ENCODE peak calls at places on chromosomes 12 and 14, in six cellular contexts. Z, T, U, Q, K and E are unnamed samples.
A peak's percentile ranks its signal among the peaks of the same experiment; 100 is the strongest.

GRCh38 chr12:109715310-109716091 is 1.9 kb downstream of the FAM222A start:
- DNase-seq in Z (no peak), T (no peak), U (no peak), Q (no peak), K (no peak), E (no peak)

GRCh38 chr12:18895946-18896345 is 158.0 kb downstream of the CAPZA3 start:
- DNase-seq in Z (peak; percentile 56), T (no peak), U (peak; percentile 80), Q (no peak), K (no peak), E (no peak)

GRCh38 chr14:42163136-42163535 is 556.5 kb downstream of the LRFN5 start:
- DNase-seq in Z (no peak), T (no peak), U (no peak), Q (no peak), K (no peak), E (no peak)

GRCh38 chr12:43836455-43836989 is 641 bp downstream of the TMEM117 start:
- DNase-seq in Z (no peak), T (peak; percentile 41), U (no peak), Q (no peak), K (peak; percentile 51), E (peak; percentile 17)

GRCh38 chr14:58298477-58298879 is at the start of gene ARID4A:
- DNase-seq in Z (peak; percentile 89), T (no peak), U (no peak), Q (no peak), K (no peak), E (no peak)

GRCh38 chr12:95380997-95381786 is 92.8 kb upstream of the METAP2 start:
- DNase-seq in Z (no peak), T (peak; percentile 53), U (no peak), Q (no peak), K (peak; percentile 61), E (no peak)

GRCh38 chr14:88841741-88842140 is 17.3 kb downstream of the TTC8 start:
- DNase-seq in Z (no peak), T (peak; percentile 42), U (no peak), Q (no peak), K (no peak), E (no peak)

GRCh38 chr14:94485944-94486841 is 10.2 kb upstream of the SERPINA9 start:
- DNase-seq in Z (peak; percentile 71), T (peak; percentile 67), U (peak; percentile 93), Q (peak; percentile 75), K (peak; percentile 30), E (peak; percentile 80)

GRCh38 chr12:1799068-1799881 is 21.1 kb upstream of the LRTM2 start:
- DNase-seq in Z (peak; percentile 45), T (no peak), U (peak; percentile 27), Q (no peak), K (no peak), E (no peak)

GRCh38 chr12:127241056-127241830 is 1025.7 kb upstream of the TMEM132C start:
- DNase-seq in Z (peak; percentile 61), T (peak; percentile 49), U (no peak), Q (no peak), K (no peak), E (no peak)

GRCh38 chr14:70213721-70214282 is 25.1 kb upstream of the SLC8A3 start:
- DNase-seq in Z (no peak), T (no peak), U (no peak), Q (no peak), K (no peak), E (no peak)
- TF ChIP-seq CTCF in Z (no peak), T (no peak), U (no peak), Q (no peak), K (no peak), E (no peak)

DNA sequence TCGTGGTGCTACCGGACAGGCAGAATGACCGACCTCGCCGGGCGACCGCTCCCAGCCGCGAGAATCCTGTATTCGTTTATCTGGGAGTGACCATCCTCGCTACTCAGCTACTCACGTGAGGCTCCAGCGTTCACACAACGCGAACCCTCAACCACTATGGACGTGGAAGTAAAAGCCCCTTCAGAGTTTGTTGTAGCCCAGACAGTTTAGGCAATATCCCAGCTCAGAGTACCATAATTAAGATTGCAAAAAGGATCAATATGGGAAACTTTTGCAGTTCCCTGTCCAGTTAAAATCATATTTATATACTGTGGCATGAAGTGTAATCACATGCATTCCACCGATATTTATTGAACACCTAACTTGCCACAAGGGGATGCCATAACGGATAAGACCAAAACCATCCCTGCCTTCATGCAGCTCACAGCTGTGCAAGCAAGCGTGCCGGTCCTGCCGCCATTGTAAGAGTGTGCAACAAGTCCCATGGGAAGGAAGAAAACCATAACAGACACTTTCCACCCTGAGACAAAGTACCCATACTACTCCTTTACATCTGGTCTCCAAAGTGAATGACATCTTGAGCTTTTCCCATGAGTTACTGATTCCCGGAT is 938 bp upstream of the MAX start:
- DNase-seq in Z (no peak), T (peak; percentile 42), U (no peak), Q (no peak), K (peak; percentile 28), E (no peak)
- TF ChIP-seq CTCF in Z (no peak), T (peak; percentile 18), U (peak; percentile 35), Q (peak; percentile 26), K (no peak), E (peak; percentile 16)

GRCh38 chr12:92528097-92528496 is 174.7 kb upstream of the PLEKHG7 start:
- DNase-seq in Z (no peak), T (no peak), U (no peak), Q (no peak), K (no peak), E (no peak)

GRCh38 chr12:92530706-92531105 is 172.1 kb upstream of the PLEKHG7 start:
- DNase-seq in Z (no peak), T (no peak), U (no peak), Q (no peak), K (no peak), E (no peak)

GRCh38 chr12:92533280-92533890 is 169.4 kb upstream of the PLEKHG7 start:
- DNase-seq in Z (no peak), T (peak; percentile 56), U (no peak), Q (no peak), K (peak; percentile 45), E (no peak)

GRCh38 chr12:92528586-92528985 is 174.2 kb upstream of the PLEKHG7 start:
- DNase-seq in Z (no peak), T (no peak), U (no peak), Q (no peak), K (no peak), E (no peak)

GRCh38 chr12:92529944-92530343 is 172.8 kb upstream of the PLEKHG7 start:
- DNase-seq in Z (no peak), T (no peak), U (no peak), Q (no peak), K (no peak), E (no peak)
- TF ChIP-seq CTCF in Z (no peak), T (no peak), U (no peak), Q (no peak), K (no peak), E (no peak)

GRCh38 chr14:72402429-72402772 is 470.2 kb downstream of the RGS6 start:
- DNase-seq in Z (no peak), T (no peak), U (no peak), Q (no peak), K (no peak), E (no peak)
- TF ChIP-seq CTCF in Z (no peak), T (no peak), U (no peak), Q (no peak), K (no peak), E (no peak)

DNA sequence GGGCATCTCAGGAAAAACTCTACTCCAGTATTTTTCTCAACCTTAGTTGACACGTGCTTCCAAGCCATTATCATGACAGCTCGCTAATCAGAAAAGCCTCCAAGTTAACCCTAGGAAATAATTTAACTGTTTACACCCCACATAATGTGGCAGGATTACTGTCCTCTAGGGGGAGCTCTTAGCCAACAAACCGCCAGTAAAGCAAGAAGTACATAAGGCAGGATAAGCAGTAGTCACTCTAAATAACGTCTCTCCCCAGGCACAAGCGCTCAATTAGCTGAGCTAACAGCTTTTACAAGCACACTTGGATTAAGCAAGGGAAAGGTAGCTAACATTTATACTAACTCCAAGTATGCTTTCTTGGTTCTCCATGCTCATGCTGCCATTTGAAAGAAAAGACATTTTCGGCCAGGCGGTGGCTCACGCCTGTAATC is 22.8 kb downstream of the APOBEC1 start:
- DNase-seq in Z (no peak), T (peak; percentile 50), U (no peak), Q (no peak), K (peak; percentile 9), E (no peak)
- TF ChIP-seq CTCF in Z (peak; percentile 5), T (peak; percentile 36), U (peak; percentile 97), Q (peak; percentile 51), K (no peak), E (peak; percentile 32)

GRCh38 chr14:26729851-26730250 is 132.0 kb upstream of the NOVA1 start:
- DNase-seq in Z (no peak), T (peak; percentile 84), U (no peak), Q (no peak), K (no peak), E (no peak)

GRCh38 chr14:26735811-26736210 is 138.0 kb upstream of the NOVA1 start:
- DNase-seq in Z (no peak), T (no peak), U (no peak), Q (no peak), K (no peak), E (no peak)

GRCh38 chr14:26730929-26731618 is 133.2 kb upstream of the NOVA1 start:
- DNase-seq in Z (peak; percentile 33), T (peak; percentile 46), U (peak; percentile 63), Q (no peak), K (peak; percentile 34), E (no peak)
- TF ChIP-seq CTCF in Z (no peak), T (peak; percentile 15), U (peak; percentile 74), Q (peak; percentile 10), K (peak; percentile 44), E (no peak)

GRCh38 chr12:77615331-77615730 is 215.4 kb upstream of the NAV3 start:
- DNase-seq in Z (no peak), T (peak; percentile 25), U (peak; percentile 35), Q (no peak), K (no peak), E (no peak)
- TF ChIP-seq CTCF in Z (no peak), T (peak; percentile 8), U (peak; percentile 80), Q (peak; percentile 15), K (no peak), E (no peak)

GRCh38 chr12:30329281-30329680 is 366.4 kb downstream of the IPO8 start:
- DNase-seq in Z (no peak), T (peak; percentile 1), U (no peak), Q (no peak), K (peak; percentile 22), E (no peak)
- TF ChIP-seq CTCF in Z (no peak), T (no peak), U (no peak), Q (no peak), K (no peak), E (no peak)

DNA sequence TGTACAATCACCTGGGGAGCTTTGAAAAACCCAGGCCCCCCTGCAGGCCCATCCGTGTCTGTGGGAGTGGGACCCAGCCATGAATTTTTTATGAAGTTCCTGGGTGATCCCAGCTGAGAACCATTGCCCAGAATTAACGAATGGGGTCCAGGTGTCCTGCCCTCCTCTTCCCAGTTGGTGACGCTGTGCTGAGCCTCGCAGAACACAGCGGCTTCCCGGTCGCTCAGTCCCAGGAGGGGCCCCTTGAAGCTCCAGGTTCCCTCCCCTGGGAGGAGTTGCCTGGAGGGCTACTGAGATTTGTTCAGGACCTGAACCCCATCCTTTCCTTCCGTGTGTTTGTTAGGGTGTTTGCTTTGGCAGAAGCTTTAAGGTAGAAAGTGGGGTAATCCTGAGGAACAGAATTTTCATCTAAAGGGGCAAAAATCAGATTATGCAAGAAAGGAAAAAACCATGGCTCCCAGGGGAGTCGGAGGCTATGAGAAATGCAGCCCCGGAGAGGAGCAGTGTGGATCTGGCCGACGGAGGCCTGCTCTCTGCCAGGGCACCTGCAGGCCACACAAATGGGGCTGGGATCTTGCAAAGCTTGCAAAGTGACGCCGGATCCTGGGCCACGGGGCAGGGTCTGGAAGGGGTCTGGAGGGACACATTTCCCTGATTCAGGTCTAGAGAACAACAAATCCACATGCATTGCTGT is 164.7 kb upstream of the PRMT8 start:
- DNase-seq in Z (peak; percentile 54), T (no peak), U (peak; percentile 72), Q (no peak), K (no peak), E (no peak)
- TF ChIP-seq CTCF in Z (no peak), T (no peak), U (peak; percentile 71), Q (no peak), K (no peak), E (no peak)